ENCODE peak calls at places on chromosomes 6 and 20, in eight cellular contexts. One of them, this sample, is unnamed.

GRCh38 chr6:5817869-5818268 is 188.9 kb downstream of the NRN1 start:
- DNase-seq in upper lobe of right lung: no peak
- DNase-seq in cardiac muscle cell: no peak
- DNase-seq in neuronal stem cell: no peak
- DNase-seq in GM23338: no peak
- DNase-seq in heart left ventricle: no peak
- DNase-seq in prostate gland: no peak
- DNase-seq in fibroblast of lung: no peak
- DNase-seq in this sample: no peak

GRCh38 chr6:161727063-161727462 is 453.2 kb upstream of the AGPAT4 start:
- DNase-seq in upper lobe of right lung: no peak
- DNase-seq in cardiac muscle cell: no peak
- DNase-seq in neuronal stem cell: no peak
- DNase-seq in GM23338: peak; percentile 42
- DNase-seq in heart left ventricle: no peak
- DNase-seq in prostate gland: no peak
- DNase-seq in fibroblast of lung: no peak
- DNase-seq in this sample: no peak

GRCh38 chr20:4183361-4183760 is 168.0 kb upstream of the RNF24 start:
- DNase-seq in upper lobe of right lung: peak; percentile 48
- DNase-seq in cardiac muscle cell: no peak
- DNase-seq in neuronal stem cell: no peak
- DNase-seq in GM23338: no peak
- DNase-seq in heart left ventricle: no peak
- DNase-seq in prostate gland: no peak
- DNase-seq in fibroblast of lung: no peak
- DNase-seq in this sample: no peak

GRCh38 chr6:144033816-144034540 is 25.9 kb upstream of the PLAGL1 start:
- DNase-seq in upper lobe of right lung: no peak
- DNase-seq in cardiac muscle cell: no peak
- DNase-seq in neuronal stem cell: no peak
- DNase-seq in GM23338: no peak
- DNase-seq in heart left ventricle: no peak
- DNase-seq in prostate gland: no peak
- DNase-seq in fibroblast of lung: peak; percentile 78
- DNase-seq in this sample: no peak

GRCh38 chr6:107819976-107820551 is 4.0 kb downstream of the SCML4 start:
- DNase-seq in upper lobe of right lung: no peak
- DNase-seq in cardiac muscle cell: peak; percentile 40
- DNase-seq in neuronal stem cell: peak; percentile 44
- DNase-seq in GM23338: peak; percentile 27
- DNase-seq in heart left ventricle: no peak
- DNase-seq in prostate gland: peak; percentile 12
- DNase-seq in fibroblast of lung: no peak
- DNase-seq in this sample: no peak

GRCh38 chr6:15518878-15519277 is 143.9 kb downstream of the DTNBP1 start:
- DNase-seq in upper lobe of right lung: peak; percentile 52
- DNase-seq in cardiac muscle cell: no peak
- DNase-seq in neuronal stem cell: no peak
- DNase-seq in GM23338: no peak
- DNase-seq in heart left ventricle: no peak
- DNase-seq in prostate gland: no peak
- DNase-seq in fibroblast of lung: no peak
- DNase-seq in this sample: no peak

GRCh38 chr6:44386364-44386928 is 1.1 kb upstream of the CDC5L start:
- DNase-seq in upper lobe of right lung: peak; percentile 87
- DNase-seq in cardiac muscle cell: no peak
- DNase-seq in neuronal stem cell: no peak
- DNase-seq in GM23338: no peak
- DNase-seq in heart left ventricle: no peak
- DNase-seq in prostate gland: peak; percentile 35
- DNase-seq in fibroblast of lung: peak; percentile 73
- DNase-seq in this sample: peak; percentile 20

GRCh38 chr20:50958733-50959542 is at the start of gene MOCS3:
- DNase-seq in upper lobe of right lung: peak; percentile 85
- DNase-seq in cardiac muscle cell: peak; percentile 92
- DNase-seq in neuronal stem cell: no peak
- DNase-seq in GM23338: peak; percentile 91
- DNase-seq in heart left ventricle: peak; percentile 87
- DNase-seq in prostate gland: peak; percentile 78
- DNase-seq in fibroblast of lung: peak; percentile 95
- DNase-seq in this sample: peak; percentile 92

GRCh38 chr20:39676857-39677351 is 714.8 kb downstream of the DHX35 start:
- DNase-seq in upper lobe of right lung: no peak
- DNase-seq in cardiac muscle cell: no peak
- DNase-seq in neuronal stem cell: no peak
- DNase-seq in GM23338: peak; percentile 51
- DNase-seq in heart left ventricle: no peak
- DNase-seq in prostate gland: peak; percentile 67
- DNase-seq in fibroblast of lung: no peak
- DNase-seq in this sample: no peak

GRCh38 chr6:22682979-22683378 is 113.6 kb downstream of the HDGFL1 start:
- DNase-seq in upper lobe of right lung: no peak
- DNase-seq in cardiac muscle cell: no peak
- DNase-seq in neuronal stem cell: no peak
- DNase-seq in GM23338: no peak
- DNase-seq in heart left ventricle: no peak
- DNase-seq in prostate gland: no peak
- DNase-seq in fibroblast of lung: no peak
- DNase-seq in this sample: no peak

GRCh38 chr6:75081920-75082319 is 123.9 kb downstream of the COL12A1 start:
- DNase-seq in upper lobe of right lung: no peak
- DNase-seq in cardiac muscle cell: no peak
- DNase-seq in neuronal stem cell: no peak
- DNase-seq in GM23338: no peak
- DNase-seq in heart left ventricle: no peak
- DNase-seq in prostate gland: no peak
- DNase-seq in fibroblast of lung: peak; percentile 66
- DNase-seq in this sample: no peak

GRCh38 chr6:118581489-118581959 is 33.4 kb downstream of the PLN start:
- DNase-seq in upper lobe of right lung: no peak
- DNase-seq in cardiac muscle cell: no peak
- DNase-seq in neuronal stem cell: no peak
- DNase-seq in GM23338: no peak
- DNase-seq in heart left ventricle: no peak
- DNase-seq in prostate gland: no peak
- DNase-seq in fibroblast of lung: peak; percentile 74
- DNase-seq in this sample: peak; percentile 58

DNA sequence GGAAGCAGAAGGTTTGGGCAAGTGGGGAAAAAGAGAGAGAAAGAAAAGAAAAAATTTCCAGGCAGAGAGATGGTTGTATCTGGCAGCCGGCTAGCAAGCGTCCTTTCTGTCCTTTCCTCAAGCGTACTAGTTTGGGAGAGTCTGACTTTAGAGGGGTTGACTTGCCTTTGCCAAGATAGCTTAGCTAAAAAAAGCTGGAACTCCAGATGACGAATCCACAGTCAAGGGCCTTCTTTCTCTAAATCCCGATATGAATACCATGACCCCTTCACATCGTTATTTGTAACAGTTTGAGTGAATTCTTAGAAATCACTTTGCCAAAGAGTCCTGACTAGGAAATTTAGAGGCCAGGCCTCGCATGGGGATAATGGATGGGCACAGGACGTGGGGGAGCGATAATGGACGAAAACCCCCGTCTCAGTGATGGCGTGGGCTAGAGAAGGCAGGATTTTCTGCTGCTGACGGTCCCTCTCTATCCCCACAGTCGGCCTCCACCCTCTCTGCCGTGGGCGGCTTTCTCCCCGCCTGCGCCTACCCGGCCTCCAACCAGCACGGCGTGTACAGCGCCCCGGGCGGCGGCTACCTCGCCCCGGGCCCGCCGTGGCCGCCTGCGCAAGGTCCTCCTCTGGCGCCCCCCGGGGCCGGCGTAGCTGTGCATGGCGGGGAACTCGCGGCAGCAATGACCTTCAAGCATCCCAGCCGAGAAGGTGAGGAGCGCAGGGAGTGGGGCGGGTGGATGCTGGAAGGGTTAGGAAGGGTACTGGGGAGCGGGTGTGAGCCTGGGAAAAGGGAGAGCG is 3.5 kb downstream of the PAX1 start:
- DNase-seq in upper lobe of right lung: no peak
- DNase-seq in cardiac muscle cell: no peak
- DNase-seq in neuronal stem cell: no peak
- DNase-seq in GM23338: peak; percentile 47
- DNase-seq in heart left ventricle: no peak
- DNase-seq in prostate gland: no peak
- DNase-seq in fibroblast of lung: no peak
- DNase-seq in this sample: no peak
- H3K4me3 ChIP-seq in upper lobe of right lung: no peak overlapping the region
- H3K4me3 ChIP-seq in cardiac muscle cell: no peak overlapping the region
- H3K4me3 ChIP-seq in neuronal stem cell: no peak overlapping the region
- H3K4me3 ChIP-seq in GM23338: no peak overlapping the region
- H3K4me3 ChIP-seq in heart left ventricle: no peak overlapping the region
- H3K4me3 ChIP-seq in prostate gland: no peak overlapping the region
- H3K4me3 ChIP-seq in fibroblast of lung: no peak overlapping the region
- H3K4me3 ChIP-seq in this sample: no peak overlapping the region

GRCh38 chr6:2767327-2767985 is 2.3 kb downstream of the WRNIP1 start:
- DNase-seq in upper lobe of right lung: no peak
- DNase-seq in cardiac muscle cell: no peak
- DNase-seq in neuronal stem cell: no peak
- DNase-seq in GM23338: no peak
- DNase-seq in heart left ventricle: no peak
- DNase-seq in prostate gland: no peak
- DNase-seq in fibroblast of lung: no peak
- DNase-seq in this sample: no peak
- H3K27ac ChIP-seq in upper lobe of right lung: peak overlapping the region; percentile 92
- H3K27ac ChIP-seq in cardiac muscle cell: no peak overlapping the region
- H3K27ac ChIP-seq in neuronal stem cell: no peak overlapping the region
- H3K27ac ChIP-seq in GM23338: no peak overlapping the region
- H3K27ac ChIP-seq in heart left ventricle: peak overlapping the region; percentile 97
- H3K27ac ChIP-seq in prostate gland: peak overlapping the region; percentile 95
- H3K27ac ChIP-seq in fibroblast of lung: peak overlapping the region; percentile 65
- H3K27ac ChIP-seq in this sample: peak overlapping the region; percentile 93

GRCh38 chr20:61026173-61026572 is 225.9 kb upstream of the CDH4 start:
- DNase-seq in upper lobe of right lung: no peak
- DNase-seq in cardiac muscle cell: no peak
- DNase-seq in neuronal stem cell: no peak
- DNase-seq in GM23338: no peak
- DNase-seq in heart left ventricle: no peak
- DNase-seq in prostate gland: no peak
- DNase-seq in fibroblast of lung: no peak
- DNase-seq in this sample: no peak
- H3K27me3 ChIP-seq in upper lobe of right lung: peaks cover 4% of the 10 kb centered on the region
- H3K27me3 ChIP-seq in cardiac muscle cell: no peaks in the 10 kb centered on the region
- H3K27me3 ChIP-seq in neuronal stem cell: no peaks in the 10 kb centered on the region
- H3K27me3 ChIP-seq in GM23338: no peaks in the 10 kb centered on the region
- H3K27me3 ChIP-seq in heart left ventricle: no peaks in the 10 kb centered on the region
- H3K27me3 ChIP-seq in prostate gland: no peaks in the 10 kb centered on the region
- H3K27me3 ChIP-seq in fibroblast of lung: no peaks in the 10 kb centered on the region
- H3K27me3 ChIP-seq in this sample: no peaks in the 10 kb centered on the region

GRCh38 chr20:63567382-63568169 is 6.5 kb downstream of the HELZ2 start:
- DNase-seq in upper lobe of right lung: peak; percentile 87
- DNase-seq in cardiac muscle cell: no peak
- DNase-seq in neuronal stem cell: no peak
- DNase-seq in GM23338: no peak
- DNase-seq in heart left ventricle: no peak
- DNase-seq in prostate gland: no peak
- DNase-seq in fibroblast of lung: no peak
- DNase-seq in this sample: peak; percentile 76

GRCh38 chr20:63568986-63569949 is 4.8 kb downstream of the HELZ2 start:
- DNase-seq in upper lobe of right lung: no peak
- DNase-seq in cardiac muscle cell: no peak
- DNase-seq in neuronal stem cell: no peak
- DNase-seq in GM23338: no peak
- DNase-seq in heart left ventricle: no peak
- DNase-seq in prostate gland: no peak
- DNase-seq in fibroblast of lung: no peak
- DNase-seq in this sample: no peak

GRCh38 chr20:63567132-63567381 is 7.0 kb downstream of the HELZ2 start:
- DNase-seq in upper lobe of right lung: no peak
- DNase-seq in cardiac muscle cell: no peak
- DNase-seq in neuronal stem cell: no peak
- DNase-seq in GM23338: no peak
- DNase-seq in heart left ventricle: no peak
- DNase-seq in prostate gland: no peak
- DNase-seq in fibroblast of lung: no peak
- DNase-seq in this sample: no peak

GRCh38 chr20:63566395-63567131 is 7.5 kb downstream of the HELZ2 start:
- DNase-seq in upper lobe of right lung: no peak
- DNase-seq in cardiac muscle cell: no peak
- DNase-seq in neuronal stem cell: no peak
- DNase-seq in GM23338: no peak
- DNase-seq in heart left ventricle: no peak
- DNase-seq in prostate gland: no peak
- DNase-seq in fibroblast of lung: no peak
- DNase-seq in this sample: no peak

DNA sequence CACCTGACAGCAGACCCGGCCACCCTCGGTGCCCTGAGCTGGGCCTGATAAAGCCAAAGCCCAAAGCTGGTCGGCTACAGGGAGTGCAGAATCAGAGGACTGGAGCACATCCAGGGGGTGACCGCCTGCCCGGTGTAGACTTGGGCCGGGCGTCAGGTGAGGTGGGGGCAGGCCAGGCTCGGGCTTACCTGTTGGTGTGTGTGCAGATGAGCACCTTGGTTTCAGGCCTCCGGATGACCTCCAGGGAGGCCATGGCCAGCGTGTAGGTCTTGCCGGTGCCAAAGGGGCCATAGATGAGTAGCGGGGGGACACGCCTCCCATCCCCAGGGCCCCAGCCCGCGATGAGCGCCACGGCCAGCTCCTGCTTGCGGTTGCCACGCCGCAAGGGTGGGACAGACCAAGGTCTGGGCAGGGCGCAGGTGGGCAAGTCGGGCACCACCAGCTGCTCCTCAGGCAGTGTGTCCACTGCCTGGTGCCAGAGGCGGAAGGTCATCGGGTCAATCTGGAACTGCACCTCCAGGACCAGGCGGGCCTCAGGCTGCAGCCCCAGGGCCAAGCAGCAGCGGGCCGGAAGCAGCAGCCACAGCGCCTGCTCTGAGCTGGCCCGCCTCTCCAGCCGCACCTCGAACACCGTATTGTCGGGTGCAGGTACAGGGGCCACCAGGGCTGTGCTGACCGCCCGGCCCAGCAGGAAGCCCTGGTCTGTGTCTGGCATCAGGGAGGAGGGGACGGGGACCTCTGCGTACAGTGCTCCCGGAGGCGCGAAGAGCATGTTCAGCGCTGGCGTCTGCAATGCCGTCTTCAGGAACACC is 5.7 kb downstream of the HELZ2 start:
- DNase-seq in upper lobe of right lung: no peak
- DNase-seq in cardiac muscle cell: no peak
- DNase-seq in neuronal stem cell: no peak
- DNase-seq in GM23338: no peak
- DNase-seq in heart left ventricle: no peak
- DNase-seq in prostate gland: no peak
- DNase-seq in fibroblast of lung: no peak
- DNase-seq in this sample: no peak
- H3K4me3 ChIP-seq in upper lobe of right lung: peak overlapping the region; percentile 8
- H3K4me3 ChIP-seq in cardiac muscle cell: no peak overlapping the region
- H3K4me3 ChIP-seq in neuronal stem cell: no peak overlapping the region
- H3K4me3 ChIP-seq in GM23338: no peak overlapping the region
- H3K4me3 ChIP-seq in heart left ventricle: peak overlapping the region; percentile 3
- H3K4me3 ChIP-seq in prostate gland: no peak overlapping the region
- H3K4me3 ChIP-seq in fibroblast of lung: no peak overlapping the region
- H3K4me3 ChIP-seq in this sample: no peak overlapping the region

DNA sequence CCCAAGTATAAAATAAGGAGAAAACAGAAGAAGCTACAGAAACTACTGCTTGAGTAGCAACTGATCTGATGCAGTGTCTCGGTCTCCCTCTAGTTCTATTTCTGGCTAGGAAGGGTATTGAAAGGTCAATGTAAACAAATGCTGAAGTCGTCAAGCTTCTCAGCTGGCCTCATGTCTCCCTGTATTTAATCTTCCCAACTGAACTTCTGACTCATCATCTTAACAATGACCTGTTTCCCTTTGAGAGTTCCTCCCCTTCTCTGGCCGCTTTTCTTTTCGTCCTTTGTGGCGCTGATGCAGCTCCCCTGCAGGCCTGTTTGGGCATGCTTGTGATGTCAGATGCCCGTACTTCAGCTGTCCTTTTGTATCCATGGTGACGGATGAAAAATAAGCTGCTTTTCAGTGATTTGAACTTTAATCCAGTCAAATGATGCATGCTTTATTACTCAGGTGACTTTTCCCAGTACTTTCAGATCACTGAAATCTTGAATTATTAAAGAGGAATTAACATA is 7.8 kb upstream of the LCA5 start:
- DNase-seq in upper lobe of right lung: peak; percentile 71
- DNase-seq in cardiac muscle cell: peak; percentile 76
- DNase-seq in neuronal stem cell: peak; percentile 84
- DNase-seq in GM23338: peak; percentile 97
- DNase-seq in heart left ventricle: peak; percentile 70
- DNase-seq in prostate gland: peak; percentile 86
- DNase-seq in fibroblast of lung: peak; percentile 99
- DNase-seq in this sample: peak; percentile 82
- H3K27ac ChIP-seq in upper lobe of right lung: peak overlapping the region; percentile 43
- H3K27ac ChIP-seq in cardiac muscle cell: peak overlapping the region; percentile 86
- H3K27ac ChIP-seq in neuronal stem cell: no peak overlapping the region
- H3K27ac ChIP-seq in GM23338: no peak overlapping the region
- H3K27ac ChIP-seq in heart left ventricle: peak overlapping the region; percentile 64
- H3K27ac ChIP-seq in prostate gland: peak overlapping the region; percentile 71
- H3K27ac ChIP-seq in fibroblast of lung: peak overlapping the region; percentile 79
- H3K27ac ChIP-seq in this sample: peak overlapping the region; percentile 82

This sample was measured in psoas muscle.